ENCODE peak calls at places on chromosomes 16 and 17, in six cellular contexts. One of them, this sample, is unnamed.

GRCh38 chr17:28912281-28912937 is 9.5 kb upstream of the DHRS13 start:
- DNase-seq in Kasumi-1: no peak
- DNase-seq in NCI-H1930: no peak
- DNase-seq in suprapubic skin: no peak
- DNase-seq in left ventricle myocardium inferior: no peak
- DNase-seq in EL: no peak
- DNase-seq in this sample: no peak

GRCh38 chr17:31256936-31257335 is 40.1 kb downstream of the OMG start:
- DNase-seq in Kasumi-1: no peak
- DNase-seq in NCI-H1930: no peak
- DNase-seq in suprapubic skin: no peak
- DNase-seq in left ventricle myocardium inferior: no peak
- DNase-seq in EL: no peak
- DNase-seq in this sample: no peak

GRCh38 chr16:19804538-19805323 is 79.9 kb downstream of the GPRC5B start:
- DNase-seq in Kasumi-1: peak; percentile 59
- DNase-seq in NCI-H1930: no peak
- DNase-seq in suprapubic skin: peak; percentile 81
- DNase-seq in left ventricle myocardium inferior: peak; percentile 71
- DNase-seq in EL: no peak
- DNase-seq in this sample: no peak

GRCh38 chr16:71282943-71283342 is 6.3 kb downstream of the CMTR2 start:
- DNase-seq in Kasumi-1: no peak
- DNase-seq in NCI-H1930: no peak
- DNase-seq in suprapubic skin: no peak
- DNase-seq in left ventricle myocardium inferior: no peak
- DNase-seq in EL: no peak
- DNase-seq in this sample: no peak

GRCh38 chr16:79171504-79172240 is 428.9 kb downstream of the MAF start:
- DNase-seq in Kasumi-1: no peak
- DNase-seq in NCI-H1930: no peak
- DNase-seq in suprapubic skin: no peak
- DNase-seq in left ventricle myocardium inferior: no peak
- DNase-seq in EL: no peak
- DNase-seq in this sample: no peak

GRCh38 chr16:67200491-67200890 is 1.6 kb downstream of the ELMO3 start:
- DNase-seq in Kasumi-1: no peak
- DNase-seq in NCI-H1930: no peak
- DNase-seq in suprapubic skin: no peak
- DNase-seq in left ventricle myocardium inferior: no peak
- DNase-seq in EL: no peak
- DNase-seq in this sample: no peak

GRCh38 chr16:6958184-6958583 is 374.5 kb upstream of the RBFOX1 start:
- DNase-seq in Kasumi-1: no peak
- DNase-seq in NCI-H1930: no peak
- DNase-seq in suprapubic skin: no peak
- DNase-seq in left ventricle myocardium inferior: no peak
- DNase-seq in EL: no peak
- DNase-seq in this sample: no peak

GRCh38 chr16:55120408-55120807 is 189.7 kb downstream of the IRX5 start:
- DNase-seq in Kasumi-1: no peak
- DNase-seq in NCI-H1930: peak; percentile 12
- DNase-seq in suprapubic skin: no peak
- DNase-seq in left ventricle myocardium inferior: no peak
- DNase-seq in EL: no peak
- DNase-seq in this sample: no peak

GRCh38 chr17:35918665-35919064 is 11.9 kb downstream of the RDM1 start:
- DNase-seq in Kasumi-1: no peak
- DNase-seq in NCI-H1930: no peak
- DNase-seq in suprapubic skin: no peak
- DNase-seq in left ventricle myocardium inferior: no peak
- DNase-seq in EL: no peak
- DNase-seq in this sample: no peak

GRCh38 chr17:83104577-83105505 is 25.4 kb downstream of the METRNL start:
- DNase-seq in Kasumi-1: no peak
- DNase-seq in NCI-H1930: no peak
- DNase-seq in suprapubic skin: no peak
- DNase-seq in left ventricle myocardium inferior: no peak
- DNase-seq in EL: no peak
- DNase-seq in this sample: no peak

GRCh38 chr16:69108069-69108904 is 2.8 kb downstream of the HAS3 start:
- DNase-seq in Kasumi-1: no peak
- DNase-seq in NCI-H1930: no peak
- DNase-seq in suprapubic skin: peak; percentile 48
- DNase-seq in left ventricle myocardium inferior: no peak
- DNase-seq in EL: no peak
- DNase-seq in this sample: no peak

GRCh38 chr17:78853926-78854394 is 13.3 kb upstream of the USP36 start:
- DNase-seq in Kasumi-1: no peak
- DNase-seq in NCI-H1930: no peak
- DNase-seq in suprapubic skin: no peak
- DNase-seq in left ventricle myocardium inferior: no peak
- DNase-seq in EL: no peak
- DNase-seq in this sample: no peak

GRCh38 chr17:81405382-81406005 is 10.2 kb downstream of the BAHCC1 start:
- DNase-seq in Kasumi-1: no peak
- DNase-seq in NCI-H1930: no peak
- DNase-seq in suprapubic skin: no peak
- DNase-seq in left ventricle myocardium inferior: peak; percentile 78
- DNase-seq in EL: no peak
- DNase-seq in this sample: no peak

GRCh38 chr17:59651346-59651745 is 31.7 kb downstream of the CLTC start:
- DNase-seq in Kasumi-1: no peak
- DNase-seq in NCI-H1930: no peak
- DNase-seq in suprapubic skin: no peak
- DNase-seq in left ventricle myocardium inferior: no peak
- DNase-seq in EL: peak; percentile 51
- DNase-seq in this sample: no peak

GRCh38 chr17:8923762-8924161 is 41.7 kb downstream of the PIK3R5 start:
- DNase-seq in Kasumi-1: no peak
- DNase-seq in NCI-H1930: no peak
- DNase-seq in suprapubic skin: no peak
- DNase-seq in left ventricle myocardium inferior: no peak
- DNase-seq in EL: no peak
- DNase-seq in this sample: no peak

GRCh38 chr17:48236681-48237134 is 129.1 kb downstream of the SNX11 start:
- DNase-seq in Kasumi-1: no peak
- DNase-seq in NCI-H1930: no peak
- DNase-seq in suprapubic skin: no peak
- DNase-seq in left ventricle myocardium inferior: no peak
- DNase-seq in EL: peak; percentile 95
- DNase-seq in this sample: no peak

GRCh38 chr16:30083216-30084055 is 7.6 kb downstream of the PPP4C start:
- DNase-seq in Kasumi-1: no peak
- DNase-seq in NCI-H1930: no peak
- DNase-seq in suprapubic skin: no peak
- DNase-seq in left ventricle myocardium inferior: no peak
- DNase-seq in EL: no peak
- DNase-seq in this sample: no peak

GRCh38 chr17:76528156-76528527 is 9.4 kb downstream of the CYGB start:
- DNase-seq in Kasumi-1: no peak
- DNase-seq in NCI-H1930: no peak
- DNase-seq in suprapubic skin: no peak
- DNase-seq in left ventricle myocardium inferior: peak; percentile 35
- DNase-seq in EL: no peak
- DNase-seq in this sample: no peak

GRCh38 chr16:54342966-54343365 is 56.4 kb upstream of the IRX3 start:
- DNase-seq in Kasumi-1: no peak
- DNase-seq in NCI-H1930: no peak
- DNase-seq in suprapubic skin: no peak
- DNase-seq in left ventricle myocardium inferior: no peak
- DNase-seq in EL: peak; percentile 82
- DNase-seq in this sample: no peak

GRCh38 chr16:8846401-8846932 is 22.3 kb downstream of the CARHSP1 start:
- DNase-seq in Kasumi-1: no peak
- DNase-seq in NCI-H1930: no peak
- DNase-seq in suprapubic skin: no peak
- DNase-seq in left ventricle myocardium inferior: no peak
- DNase-seq in EL: no peak
- DNase-seq in this sample: no peak

GRCh38 chr16:73062640-73063283 is 14.8 kb upstream of the ZFHX3 start:
- DNase-seq in Kasumi-1: no peak
- DNase-seq in NCI-H1930: no peak
- DNase-seq in suprapubic skin: no peak
- DNase-seq in left ventricle myocardium inferior: no peak
- DNase-seq in EL: no peak
- DNase-seq in this sample: no peak

GRCh38 chr16:81008151-81008789 is 1.3 kb downstream of the CENPN start:
- DNase-seq in Kasumi-1: no peak
- DNase-seq in NCI-H1930: no peak
- DNase-seq in suprapubic skin: peak; percentile 69
- DNase-seq in left ventricle myocardium inferior: no peak
- DNase-seq in EL: no peak
- DNase-seq in this sample: no peak

GRCh38 chr17:4142107-4142900 is 526 bp downstream of the ZZEF1 start:
- DNase-seq in Kasumi-1: no peak
- DNase-seq in NCI-H1930: no peak
- DNase-seq in suprapubic skin: peak; percentile 72
- DNase-seq in left ventricle myocardium inferior: peak; percentile 24
- DNase-seq in EL: peak; percentile 38
- DNase-seq in this sample: no peak

GRCh38 chr17:8162997-8163977 is 539 bp upstream of the VAMP2 start:
- DNase-seq in Kasumi-1: no peak
- DNase-seq in NCI-H1930: peak; percentile 47
- DNase-seq in suprapubic skin: peak; percentile 81
- DNase-seq in left ventricle myocardium inferior: peak; percentile 32
- DNase-seq in EL: no peak
- DNase-seq in this sample: no peak